ENCODE peak calls at places on chromosome 21, in five cellular contexts. One of them, this sample, is unnamed.

GRCh38 chr21:26123012-26123411 is 47.6 kb downstream of the APP start:
- DNase-seq in Panc1: no peak
- DNase-seq in DND-41: no peak
- DNase-seq in thoracic aorta: no peak
- DNase-seq in fibroblast of lung: no peak
- DNase-seq in this sample: no peak

GRCh38 chr21:17441370-17441769 is 71.5 kb upstream of the CXADR start:
- DNase-seq in Panc1: no peak
- DNase-seq in thoracic aorta: no peak
- DNase-seq in DND-41: no peak
- DNase-seq in fibroblast of lung: peak; percentile 68
- DNase-seq in this sample: peak; percentile 82

GRCh38 chr21:14545906-14546480 is at the start of gene SAMSN1:
- DNase-seq in fibroblast of lung: no peak
- DNase-seq in Panc1: no peak
- DNase-seq in thoracic aorta: no peak
- DNase-seq in DND-41: peak; percentile 84
- DNase-seq in this sample: no peak

GRCh38 chr21:25859264-25859931 is 124.6 kb downstream of the GABPA start:
- DNase-seq in thoracic aorta: no peak
- DNase-seq in Panc1: no peak
- DNase-seq in fibroblast of lung: peak; percentile 66
- DNase-seq in DND-41: no peak
- DNase-seq in this sample: no peak

GRCh38 chr21:34183331-34183928 is 110.1 kb downstream of the MRPS6 start:
- DNase-seq in DND-41: no peak
- DNase-seq in fibroblast of lung: no peak
- DNase-seq in Panc1: no peak
- DNase-seq in thoracic aorta: no peak
- DNase-seq in this sample: no peak

GRCh38 chr21:26844258-26845065 is 747 bp downstream of the ADAMTS1 start:
- DNase-seq in DND-41: no peak
- DNase-seq in Panc1: no peak
- DNase-seq in thoracic aorta: no peak
- DNase-seq in fibroblast of lung: peak; percentile 52
- DNase-seq in this sample: peak; percentile 58

GRCh38 chr21:21845901-21846396 is 847.7 kb downstream of the NCAM2 start:
- DNase-seq in thoracic aorta: no peak
- DNase-seq in Panc1: no peak
- DNase-seq in fibroblast of lung: peak; percentile 4
- DNase-seq in DND-41: no peak
- DNase-seq in this sample: no peak

GRCh38 chr21:16855164-16855667 is 657.6 kb upstream of the CXADR start:
- DNase-seq in fibroblast of lung: no peak
- DNase-seq in Panc1: no peak
- DNase-seq in DND-41: no peak
- DNase-seq in thoracic aorta: no peak
- DNase-seq in this sample: no peak

GRCh38 chr21:20013851-20014250 is 984.4 kb upstream of the NCAM2 start:
- DNase-seq in Panc1: no peak
- DNase-seq in DND-41: no peak
- DNase-seq in thoracic aorta: no peak
- DNase-seq in fibroblast of lung: no peak
- DNase-seq in this sample: no peak

GRCh38 chr21:26165331-26165730 is 5.2 kb downstream of the APP start:
- DNase-seq in fibroblast of lung: no peak
- DNase-seq in Panc1: no peak
- DNase-seq in thoracic aorta: no peak
- DNase-seq in DND-41: no peak
- DNase-seq in this sample: no peak

GRCh38 chr21:21624674-21625073 is 626.5 kb downstream of the NCAM2 start:
- DNase-seq in fibroblast of lung: peak; percentile 72
- DNase-seq in thoracic aorta: no peak
- DNase-seq in Panc1: no peak
- DNase-seq in DND-41: no peak
- DNase-seq in this sample: no peak

GRCh38 chr21:34112316-34113033 is 39.1 kb downstream of the MRPS6 start:
- DNase-seq in thoracic aorta: no peak
- DNase-seq in Panc1: no peak
- DNase-seq in fibroblast of lung: no peak
- DNase-seq in DND-41: no peak
- DNase-seq in this sample: no peak

GRCh38 chr21:31366825-31367224 is 22.8 kb upstream of the TIAM1 start:
- DNase-seq in Panc1: peak; percentile 69
- DNase-seq in DND-41: no peak
- DNase-seq in thoracic aorta: no peak
- DNase-seq in fibroblast of lung: peak; percentile 86
- DNase-seq in this sample: no peak

GRCh38 chr21:15992171-15992570 is 262.4 kb downstream of the USP25 start:
- DNase-seq in thoracic aorta: no peak
- DNase-seq in Panc1: peak; percentile 64
- DNase-seq in DND-41: no peak
- DNase-seq in fibroblast of lung: peak; percentile 62
- DNase-seq in this sample: no peak

GRCh38 chr21:15823486-15824150 is 93.8 kb downstream of the USP25 start:
- DNase-seq in Panc1: no peak
- DNase-seq in thoracic aorta: no peak
- DNase-seq in fibroblast of lung: no peak
- DNase-seq in DND-41: peak; percentile 25
- DNase-seq in this sample: no peak

GRCh38 chr21:15195768-15196167 is 131.0 kb upstream of the NRIP1 start:
- DNase-seq in thoracic aorta: no peak
- DNase-seq in fibroblast of lung: no peak
- DNase-seq in Panc1: no peak
- DNase-seq in DND-41: no peak
- DNase-seq in this sample: peak; percentile 55

GRCh38 chr21:15437873-15438272 is 291.9 kb upstream of the USP25 start:
- DNase-seq in Panc1: no peak
- DNase-seq in thoracic aorta: no peak
- DNase-seq in fibroblast of lung: peak; percentile 23
- DNase-seq in DND-41: no peak
- DNase-seq in this sample: no peak

GRCh38 chr21:39011911-39012310 is 171.3 kb downstream of the PSMG1 start:
- DNase-seq in Panc1: no peak
- DNase-seq in fibroblast of lung: no peak
- DNase-seq in DND-41: no peak
- DNase-seq in thoracic aorta: no peak
- DNase-seq in this sample: no peak

GRCh38 chr21:25960423-25960822 is 210.1 kb downstream of the APP start:
- DNase-seq in fibroblast of lung: no peak
- DNase-seq in thoracic aorta: no peak
- DNase-seq in Panc1: no peak
- DNase-seq in DND-41: no peak
- DNase-seq in this sample: no peak

GRCh38 chr21:39633770-39634181 is 21.0 kb downstream of the B3GALT5 start:
- DNase-seq in thoracic aorta: no peak
- DNase-seq in fibroblast of lung: peak; percentile 87
- DNase-seq in Panc1: no peak
- DNase-seq in DND-41: no peak
- DNase-seq in this sample: no peak

GRCh38 chr21:19198801-19199200 is 795.2 kb upstream of the TMPRSS15 start:
- DNase-seq in fibroblast of lung: no peak
- DNase-seq in thoracic aorta: no peak
- DNase-seq in DND-41: no peak
- DNase-seq in Panc1: no peak
- DNase-seq in this sample: no peak

GRCh38 chr21:38921511-38922215 is 115.9 kb downstream of the ETS2 start:
- DNase-seq in fibroblast of lung: no peak
- DNase-seq in Panc1: no peak
- DNase-seq in DND-41: no peak
- DNase-seq in thoracic aorta: no peak
- DNase-seq in this sample: no peak

GRCh38 chr21:42234026-42234425 is 15.1 kb downstream of the ABCG1 start:
- DNase-seq in thoracic aorta: no peak
- DNase-seq in Panc1: no peak
- DNase-seq in fibroblast of lung: no peak
- DNase-seq in DND-41: no peak
- DNase-seq in this sample: no peak
- TF ChIP-seq CTCF in thoracic aorta: no peak
- TF ChIP-seq CTCF in Panc1: no peak
- TF ChIP-seq CTCF in fibroblast of lung: no peak
- TF ChIP-seq CTCF in DND-41: no peak
- TF ChIP-seq CTCF in this sample: no peak

GRCh38 chr21:41780337-41781046 is 13.6 kb upstream of the RIPK4 start:
- DNase-seq in fibroblast of lung: no peak
- DNase-seq in thoracic aorta: no peak
- DNase-seq in Panc1: no peak
- DNase-seq in DND-41: no peak
- DNase-seq in this sample: no peak
- H3K27me3 ChIP-seq in fibroblast of lung: peaks cover 18% of the 10 kb centered on the region
- H3K27me3 ChIP-seq in thoracic aorta: no peaks in the 10 kb centered on the region
- H3K27me3 ChIP-seq in Panc1: no peaks in the 10 kb centered on the region
- H3K27me3 ChIP-seq in DND-41: no peaks in the 10 kb centered on the region
- H3K27me3 ChIP-seq in this sample: no peaks in the 10 kb centered on the region

GRCh38 chr21:43882952-43883492 is 18.0 kb downstream of the AGPAT3 start:
- DNase-seq in fibroblast of lung: no peak
- DNase-seq in Panc1: no peak
- DNase-seq in thoracic aorta: no peak
- DNase-seq in DND-41: no peak
- DNase-seq in this sample: no peak
- H3K27ac ChIP-seq in fibroblast of lung: no peak overlapping the region
- H3K27ac ChIP-seq in Panc1: no peak overlapping the region
- H3K27ac ChIP-seq in thoracic aorta: no peak overlapping the region
- H3K27ac ChIP-seq in DND-41: no peak overlapping the region
- H3K27ac ChIP-seq in this sample: no peak overlapping the region

DNA sequence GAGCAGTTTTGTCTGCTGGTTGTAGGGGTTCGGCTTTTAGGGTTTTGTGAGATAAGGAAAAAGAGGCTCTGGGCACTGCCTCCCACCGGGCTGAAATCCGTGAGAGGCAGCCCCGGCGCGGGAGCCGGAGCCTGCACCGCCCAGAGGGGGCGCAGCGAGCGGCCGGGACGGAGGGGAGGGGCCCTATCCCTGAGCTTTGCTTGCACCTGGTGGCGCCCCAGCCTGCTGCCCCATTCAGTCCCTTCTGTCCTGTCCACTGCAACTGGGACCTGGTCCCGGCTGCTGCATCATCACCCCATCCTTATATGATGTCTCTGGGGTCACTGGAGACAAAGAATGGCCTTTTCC is 512 bp upstream of the KCNJ6 start:
- DNase-seq in DND-41: no peak
- DNase-seq in Panc1: no peak
- DNase-seq in fibroblast of lung: no peak
- DNase-seq in thoracic aorta: no peak
- DNase-seq in this sample: no peak
- TF ChIP-seq CTCF in DND-41: no peak
- TF ChIP-seq CTCF in Panc1: peak; percentile 37
- TF ChIP-seq CTCF in fibroblast of lung: no peak
- TF ChIP-seq CTCF in thoracic aorta: no peak
- TF ChIP-seq CTCF in this sample: no peak

GRCh38 chr21:32414579-32415358 is 2.3 kb downstream of the EVA1C start:
- DNase-seq in DND-41: no peak
- DNase-seq in Panc1: no peak
- DNase-seq in thoracic aorta: no peak
- DNase-seq in fibroblast of lung: peak; percentile 70
- DNase-seq in this sample: peak; percentile 4
- H3K27me3 ChIP-seq in DND-41: peaks cover 5% of the 10 kb centered on the region
- H3K27me3 ChIP-seq in Panc1: peaks cover 2% of the 10 kb centered on the region
- H3K27me3 ChIP-seq in thoracic aorta: no peaks in the 10 kb centered on the region
- H3K27me3 ChIP-seq in fibroblast of lung: no peaks in the 10 kb centered on the region
- H3K27me3 ChIP-seq in this sample: no peaks in the 10 kb centered on the region

GRCh38 chr21:36807421-36808004 is 108.6 kb downstream of the SIM2 start:
- DNase-seq in fibroblast of lung: no peak
- DNase-seq in DND-41: no peak
- DNase-seq in Panc1: no peak
- DNase-seq in thoracic aorta: no peak
- DNase-seq in this sample: no peak
- H3K27ac ChIP-seq in fibroblast of lung: no peak overlapping the region
- H3K27ac ChIP-seq in DND-41: no peak overlapping the region
- H3K27ac ChIP-seq in Panc1: no peak overlapping the region
- H3K27ac ChIP-seq in thoracic aorta: no peak overlapping the region
- H3K27ac ChIP-seq in this sample: no peak overlapping the region

GRCh38 chr21:46099476-46099875 is 1.6 kb downstream of the COL6A2 start:
- DNase-seq in thoracic aorta: peak; percentile 3
- DNase-seq in fibroblast of lung: peak; percentile 54
- DNase-seq in DND-41: no peak
- DNase-seq in Panc1: no peak
- DNase-seq in this sample: no peak
- TF ChIP-seq CTCF in thoracic aorta: no peak
- TF ChIP-seq CTCF in fibroblast of lung: peak; percentile 6
- TF ChIP-seq CTCF in DND-41: no peak
- TF ChIP-seq CTCF in Panc1: no peak
- TF ChIP-seq CTCF in this sample: no peak

GRCh38 chr21:35406600-35406999 is 357.5 kb upstream of the RUNX1 start:
- DNase-seq in DND-41: no peak
- DNase-seq in thoracic aorta: no peak
- DNase-seq in fibroblast of lung: no peak
- DNase-seq in Panc1: no peak
- DNase-seq in this sample: no peak
- H3K27me3 ChIP-seq in DND-41: no peaks in the 10 kb centered on the region
- H3K27me3 ChIP-seq in thoracic aorta: no peaks in the 10 kb centered on the region
- H3K27me3 ChIP-seq in fibroblast of lung: no peaks in the 10 kb centered on the region
- H3K27me3 ChIP-seq in Panc1: no peaks in the 10 kb centered on the region
- H3K27me3 ChIP-seq in this sample: no peaks in the 10 kb centered on the region

GRCh38 chr21:36566606-36567005 is 86.7 kb upstream of the CLDN14 start:
- DNase-seq in fibroblast of lung: no peak
- DNase-seq in DND-41: no peak
- DNase-seq in thoracic aorta: no peak
- DNase-seq in Panc1: no peak
- DNase-seq in this sample: no peak
- H3K27ac ChIP-seq in fibroblast of lung: no peak overlapping the region
- H3K27ac ChIP-seq in DND-41: no peak overlapping the region
- H3K27ac ChIP-seq in thoracic aorta: no peak overlapping the region
- H3K27ac ChIP-seq in Panc1: no peak overlapping the region
- H3K27ac ChIP-seq in this sample: no peak overlapping the region